ENCODE peak calls at places on chromosomes 2 and 18, in nine cellular contexts. S is fibroblast of mammary gland; H is fibroblast of the aortic adventitia; Y is retinal pigment epithelial cell; A is skeletal muscle cell; T is heart left ventricle; Z is breast epithelium; B is Jurkat, Clone E6-1; K is neuronal stem cell. G is an unnamed sample.

GRCh38 chr2:9020267-9020666 is 16.8 kb upstream of the MBOAT2 start:
- DNase-seq in A (no peak), S (no peak), Z (no peak), Y (no peak), K (no peak), H (no peak), T (no peak), B (no peak), G (no peak)

GRCh38 chr2:126614529-126615279 is 41.3 kb upstream of the GYPC start:
- DNase-seq in S (peak), B (no peak), Z (no peak), A (peak), T (no peak), K (no peak), Y (no peak), H (peak), G (no peak)

GRCh38 chr2:149223472-149224062 is 106.8 kb upstream of the LYPD6 start:
- DNase-seq in A (no peak), S (no peak), K (no peak), T (no peak), Z (no peak), H (no peak), Y (no peak), B (no peak), G (no peak)

GRCh38 chr2:50444286-50444685 is 587.6 kb downstream of the NRXN1 start:
- DNase-seq in S (peak), K (no peak), Z (no peak), A (no peak), B (no peak), H (no peak), T (no peak), Y (peak), G (no peak)

GRCh38 chr2:98121149-98121548 is 34.2 kb downstream of the VWA3B start:
- DNase-seq in B (no peak), K (no peak), A (no peak), H (no peak), Z (no peak), Y (no peak), S (no peak), T (no peak), G (no peak)

GRCh38 chr2:194087089-194087488 is 1569.9 kb upstream of the SLC39A10 start:
- DNase-seq in Y (no peak), T (no peak), Z (no peak), H (peak), S (no peak), K (no peak), A (no peak), B (no peak), G (no peak)

GRCh38 chr2:195543902-195544894 is 112.8 kb upstream of the SLC39A10 start:
- DNase-seq in H (peak), Z (no peak), K (no peak), B (no peak), T (no peak), S (peak), Y (no peak), A (peak), G (no peak)

GRCh38 chr2:175805442-175806114 is 196.5 kb downstream of the LNPK start:
- DNase-seq in H (peak), S (peak), Z (no peak), K (no peak), B (peak), T (no peak), A (peak), Y (no peak), G (no peak)

GRCh38 chr2:10536569-10537133 is 88.5 kb upstream of the ODC1 start:
- DNase-seq in K (no peak), Z (no peak), B (no peak), Y (no peak), S (no peak), A (no peak), T (no peak), H (no peak), G (no peak)

GRCh38 chr18:63233334-63233733 is 86.2 kb downstream of the BCL2 start:
- DNase-seq in A (no peak), B (no peak), Z (no peak), T (no peak), S (no peak), K (no peak), H (no peak), Y (no peak), G (no peak)

GRCh38 chr2:220959391-220959802 is 612.7 kb downstream of the EPHA4 start:
- DNase-seq in K (no peak), S (no peak), Z (no peak), H (no peak), B (no peak), T (no peak), Y (no peak), A (no peak), G (no peak)

GRCh38 chr2:64988420-64989125 is 626 bp upstream of the SLC1A4 start:
- DNase-seq in A (peak), T (peak), Z (peak), H (peak), Y (no peak), S (peak), K (peak), B (peak), G (no peak)

GRCh38 chr18:34787931-34788532 is 77.9 kb downstream of the DTNA start:
- DNase-seq in Y (no peak), A (no peak), T (no peak), Z (no peak), K (peak), S (peak), B (peak), H (peak), G (no peak)

GRCh38 chr18:6004683-6005082 is 109.4 kb upstream of the TMEM200C start:
- DNase-seq in Y (no peak), H (no peak), Z (no peak), K (no peak), S (no peak), B (no peak), T (no peak), A (no peak), G (no peak)

GRCh38 chr2:128447538-128447885 is 128.8 kb upstream of the HS6ST1 start:
- DNase-seq in K (no peak), Z (no peak), T (no peak), S (no peak), H (no peak), B (no peak), A (no peak), Y (no peak), G (no peak)

GRCh38 chr18:45519881-45520280 is 95.4 kb upstream of the SLC14A2 start:
- DNase-seq in Z (no peak), B (no peak), S (peak), A (no peak), T (no peak), H (peak), K (no peak), Y (no peak), G (no peak)

GRCh38 chr2:239193426-239193825 is 207.4 kb downstream of the HDAC4 start:
- DNase-seq in Y (no peak), H (no peak), S (no peak), K (no peak), Z (no peak), A (no peak), B (no peak), T (no peak), G (no peak)

GRCh38 chr2:37421686-37422085 is 77.3 kb downstream of the QPCT start:
- DNase-seq in A (no peak), H (no peak), K (no peak), S (peak), Z (no peak), Y (no peak), T (no peak), B (no peak), G (no peak)

GRCh38 chr18:30265190-30265589 is 777.4 kb downstream of the DSC3 start:
- DNase-seq in K (no peak), Z (no peak), A (no peak), T (no peak), B (no peak), Y (no peak), H (no peak), S (no peak), G (no peak)

GRCh38 chr2:116094196-116094595 is 1651.8 kb downstream of the DPP10 start:
- DNase-seq in Z (no peak), K (no peak), H (no peak), T (no peak), Y (no peak), A (no peak), S (no peak), B (peak), G (no peak)

GRCh38 chr2:14011186-14011585 is 621.3 kb upstream of the LRATD1 start:
- DNase-seq in S (no peak), T (no peak), Y (no peak), H (no peak), Z (no peak), B (no peak), A (no peak), K (no peak), G (no peak)

GRCh38 chr2:172084734-172085459 is 410 bp upstream of the DLX1 start:
- DNase-seq in Z (no peak), H (peak), B (peak), K (peak), Y (peak), A (peak), S (peak), T (peak), G (no peak)

GRCh38 chr2:46913471-46914381 is 1.9 kb downstream of the MCFD2 start:
- DNase-seq in S (peak), A (peak), T (no peak), K (no peak), H (peak), Z (peak), Y (no peak), B (no peak), G (no peak)

GRCh38 chr2:239444626-239445625 is 44.1 kb upstream of the HDAC4 start:
- DNase-seq in Z (peak), A (no peak), K (no peak), Y (no peak), H (peak), S (peak), T (no peak), B (no peak), G (no peak)

GRCh38 chr2:47867205-47867604 is 39.1 kb downstream of the FBXO11 start:
- DNase-seq in Y (peak), Z (no peak), H (peak), S (peak), B (no peak), T (no peak), K (no peak), A (peak), G (no peak)

GRCh38 chr2:241774419-241775222 is 2.0 kb upstream of the GAL3ST2 start:
- DNase-seq in S (peak), B (no peak), T (peak), Z (peak), H (peak), Y (peak), K (no peak), A (peak), G (no peak)
- H3K4me3 ChIP-seq in S (no peak), B (no peak), T (no peak), Z (no peak), H (no peak), Y (no peak), K (no peak), A (no peak), G (no peak)

DNA sequence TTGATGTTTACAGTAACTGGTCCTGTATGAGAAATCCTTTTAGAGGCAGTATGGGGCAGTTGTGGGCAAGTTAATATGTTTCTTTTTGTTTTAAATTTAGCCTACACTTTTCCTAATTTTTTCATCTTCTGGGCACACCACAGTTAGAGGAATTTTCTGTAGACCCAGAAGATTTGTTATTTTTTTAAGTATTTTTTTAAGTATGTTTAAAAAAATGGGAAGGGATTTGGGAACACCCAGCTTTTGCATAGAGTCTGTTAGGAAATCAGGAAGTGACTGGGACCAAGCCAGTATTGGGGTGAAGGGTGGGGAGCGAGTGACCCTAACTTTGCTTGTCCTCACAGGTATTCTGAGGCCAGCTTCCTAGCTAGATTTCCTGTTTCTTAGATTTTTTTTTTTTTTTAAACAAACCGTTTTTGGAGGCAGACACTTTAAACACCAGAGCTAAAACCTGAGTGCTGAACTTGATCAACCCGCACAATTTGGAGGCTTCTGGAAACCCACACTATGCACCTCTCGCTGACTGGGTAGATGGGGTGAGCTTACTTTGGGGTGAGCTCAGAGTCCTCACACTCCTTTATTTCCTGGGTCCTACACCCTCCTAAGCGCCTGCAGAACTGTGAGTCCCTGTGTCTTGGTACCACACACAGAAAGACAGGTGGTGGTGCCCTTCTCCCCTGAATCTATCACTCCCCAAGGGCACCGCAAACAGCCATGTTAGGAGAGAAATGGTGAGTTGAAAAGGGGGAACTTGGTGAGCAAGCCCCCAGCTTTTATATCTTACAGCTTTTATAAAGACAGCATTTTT is 5.2 kb downstream of the GATA6 start:
- DNase-seq in K (no peak), S (no peak), Z (no peak), H (peak), Y (no peak), A (no peak), T (no peak), B (no peak), G (no peak)
- H3K4me3 ChIP-seq in K (no peak), S (no peak), Z (peak), H (peak), Y (peak), A (no peak), T (peak), B (no peak), G (peak)

GRCh38 chr2:96642564-96643350 is at the start of gene FER1L5:
- DNase-seq in T (no peak), K (peak), S (peak), H (peak), A (no peak), Y (no peak), B (no peak), Z (no peak), G (no peak)
- H3K4me3 ChIP-seq in T (no peak), K (peak), S (peak), H (peak), A (peak), Y (peak), B (no peak), Z (peak), G (no peak)

GRCh38 chr2:241063093-241063551 is 39.0 kb downstream of the MTERF4 start:
- DNase-seq in H (no peak), A (no peak), S (no peak), K (no peak), Z (peak), T (no peak), Y (no peak), B (no peak), G (no peak)

GRCh38 chr2:241064802-241065354 is 37.2 kb downstream of the MTERF4 start:
- DNase-seq in S (no peak), A (no peak), Z (peak), Y (no peak), K (no peak), T (peak), H (no peak), B (no peak), G (no peak)

GRCh38 chr2:241064008-241064801 is 37.9 kb downstream of the MTERF4 start:
- DNase-seq in H (no peak), B (no peak), T (peak), Z (peak), S (no peak), K (no peak), A (no peak), Y (no peak), G (no peak)

GRCh38 chr2:241062342-241063092 is 39.6 kb downstream of the MTERF4 start:
- DNase-seq in A (no peak), B (no peak), Y (no peak), H (no peak), T (peak), K (no peak), Z (peak), S (no peak), G (no peak)

GRCh38 chr2:241063587-241063986 is 38.5 kb downstream of the MTERF4 start:
- DNase-seq in K (no peak), Y (no peak), B (no peak), H (no peak), Z (no peak), A (no peak), S (no peak), T (peak), G (no peak)
- H3K4me3 ChIP-seq in K (no peak), Y (no peak), B (no peak), H (no peak), Z (peak), A (no peak), S (no peak), T (no peak), G (no peak)

GRCh38 chr18:13614701-13615288 is 111.6 kb downstream of the FAM210A start:
- DNase-seq in T (no peak), A (no peak), B (no peak), Y (no peak), H (no peak), Z (no peak), S (no peak), K (no peak), G (no peak)
- H3K4me3 ChIP-seq in T (no peak), A (no peak), B (peak), Y (no peak), H (no peak), Z (no peak), S (no peak), K (no peak), G (peak)

DNA sequence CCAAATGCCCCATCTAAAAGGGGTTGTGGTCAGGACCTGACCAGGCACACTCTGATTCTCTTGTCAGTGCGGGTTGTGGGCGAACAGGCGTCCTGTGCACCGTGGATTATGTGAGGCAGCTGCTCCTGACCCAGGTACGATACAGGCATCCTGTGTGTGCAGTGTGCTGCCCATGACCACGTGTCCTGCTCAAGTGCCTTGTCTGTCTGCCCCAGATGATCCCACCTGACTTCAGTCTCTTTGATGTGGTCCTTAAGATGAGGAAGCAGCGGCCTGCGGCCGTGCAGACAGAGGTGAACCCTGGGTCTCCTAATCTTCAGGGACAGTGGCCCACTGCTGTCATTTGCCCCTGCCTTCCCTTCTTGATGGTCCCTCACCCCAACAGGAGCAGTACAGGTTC is 14.6 kb downstream of the PTPN18 start:
- DNase-seq in Y (no peak), H (no peak), Z (no peak), S (no peak), K (no peak), A (no peak), T (no peak), B (peak), G (no peak)
- H3K4me3 ChIP-seq in Y (no peak), H (no peak), Z (no peak), S (no peak), K (no peak), A (no peak), T (no peak), B (no peak), G (no peak)

G was measured in thoracic aorta.